ENCODE peak calls at places on chromosome 15, in five cellular contexts. One of them, this sample, is unnamed.

GRCh38 chr15:58951388-58952060 is 18.0 kb upstream of the SLTM start:
- DNase-seq in T-cell: no peak
- DNase-seq in NCI-H1694 treated with DMSO at 0.1 percent for 48 hours: no peak
- DNase-seq in activated naive CD4-positive, alpha-beta T cell: no peak
- DNase-seq in activated CD8-positive, alpha-beta T cell treated with anti-CD3 and anti-CD28 coated beads, Interleukin-2, amount 10 ng/mL, durations not matched to agents 7 days and 5 days: no peak
- DNase-seq in this sample: no peak

GRCh38 chr15:39227001-39227400 is 353.9 kb upstream of the THBS1 start:
- DNase-seq in T-cell: no peak
- DNase-seq in NCI-H1694 treated with DMSO at 0.1 percent for 48 hours: no peak
- DNase-seq in activated naive CD4-positive, alpha-beta T cell: no peak
- DNase-seq in activated CD8-positive, alpha-beta T cell treated with anti-CD3 and anti-CD28 coated beads, Interleukin-2, amount 10 ng/mL, durations not matched to agents 7 days and 5 days: no peak
- DNase-seq in this sample: no peak

GRCh38 chr15:93451265-93451664 is 362.3 kb upstream of the RGMA start:
- DNase-seq in T-cell: no peak
- DNase-seq in NCI-H1694 treated with DMSO at 0.1 percent for 48 hours: no peak
- DNase-seq in activated naive CD4-positive, alpha-beta T cell: no peak
- DNase-seq in activated CD8-positive, alpha-beta T cell treated with anti-CD3 and anti-CD28 coated beads, Interleukin-2, amount 10 ng/mL, durations not matched to agents 7 days and 5 days: no peak
- DNase-seq in this sample: no peak

GRCh38 chr15:60095711-60096110 is 91.6 kb downstream of the FOXB1 start:
- DNase-seq in T-cell: no peak
- DNase-seq in NCI-H1694 treated with DMSO at 0.1 percent for 48 hours: no peak
- DNase-seq in activated naive CD4-positive, alpha-beta T cell: no peak
- DNase-seq in activated CD8-positive, alpha-beta T cell treated with anti-CD3 and anti-CD28 coated beads, Interleukin-2, amount 10 ng/mL, durations not matched to agents 7 days and 5 days: no peak
- DNase-seq in this sample: no peak

GRCh38 chr15:70589221-70589620 is 174.1 kb downstream of the UACA start:
- DNase-seq in T-cell: no peak
- DNase-seq in NCI-H1694 treated with DMSO at 0.1 percent for 48 hours: no peak
- DNase-seq in activated naive CD4-positive, alpha-beta T cell: no peak
- DNase-seq in activated CD8-positive, alpha-beta T cell treated with anti-CD3 and anti-CD28 coated beads, Interleukin-2, amount 10 ng/mL, durations not matched to agents 7 days and 5 days: no peak
- DNase-seq in this sample: no peak

GRCh38 chr15:68228971-68229385 is 550 bp downstream of the CLN6 start:
- DNase-seq in T-cell: no peak
- DNase-seq in NCI-H1694 treated with DMSO at 0.1 percent for 48 hours: no peak
- DNase-seq in activated naive CD4-positive, alpha-beta T cell: no peak
- DNase-seq in activated CD8-positive, alpha-beta T cell treated with anti-CD3 and anti-CD28 coated beads, Interleukin-2, amount 10 ng/mL, durations not matched to agents 7 days and 5 days: peak; percentile 34
- DNase-seq in this sample: no peak

GRCh38 chr15:48935236-48935635 is 28.5 kb downstream of the SHC4 start:
- DNase-seq in T-cell: no peak
- DNase-seq in NCI-H1694 treated with DMSO at 0.1 percent for 48 hours: no peak
- DNase-seq in activated naive CD4-positive, alpha-beta T cell: no peak
- DNase-seq in activated CD8-positive, alpha-beta T cell treated with anti-CD3 and anti-CD28 coated beads, Interleukin-2, amount 10 ng/mL, durations not matched to agents 7 days and 5 days: no peak
- DNase-seq in this sample: no peak

GRCh38 chr15:67685008-67685599 is 140.2 kb upstream of the SKOR1 start:
- DNase-seq in T-cell: no peak
- DNase-seq in NCI-H1694 treated with DMSO at 0.1 percent for 48 hours: peak; percentile 2
- DNase-seq in activated naive CD4-positive, alpha-beta T cell: no peak
- DNase-seq in activated CD8-positive, alpha-beta T cell treated with anti-CD3 and anti-CD28 coated beads, Interleukin-2, amount 10 ng/mL, durations not matched to agents 7 days and 5 days: no peak
- DNase-seq in this sample: no peak

GRCh38 chr15:97947465-97948262 is 12.8 kb upstream of the ARRDC4 start:
- DNase-seq in T-cell: no peak
- DNase-seq in NCI-H1694 treated with DMSO at 0.1 percent for 48 hours: no peak
- DNase-seq in activated naive CD4-positive, alpha-beta T cell: no peak
- DNase-seq in activated CD8-positive, alpha-beta T cell treated with anti-CD3 and anti-CD28 coated beads, Interleukin-2, amount 10 ng/mL, durations not matched to agents 7 days and 5 days: no peak
- DNase-seq in this sample: no peak

GRCh38 chr15:37081985-37082384 is 18.4 kb downstream of the MEIS2 start:
- DNase-seq in T-cell: no peak
- DNase-seq in NCI-H1694 treated with DMSO at 0.1 percent for 48 hours: no peak
- DNase-seq in activated naive CD4-positive, alpha-beta T cell: no peak
- DNase-seq in activated CD8-positive, alpha-beta T cell treated with anti-CD3 and anti-CD28 coated beads, Interleukin-2, amount 10 ng/mL, durations not matched to agents 7 days and 5 days: no peak
- DNase-seq in this sample: no peak

GRCh38 chr15:42508263-42508690 is 12.8 kb downstream of the SNAP23 start:
- DNase-seq in T-cell: no peak
- DNase-seq in NCI-H1694 treated with DMSO at 0.1 percent for 48 hours: no peak
- DNase-seq in activated naive CD4-positive, alpha-beta T cell: no peak
- DNase-seq in activated CD8-positive, alpha-beta T cell treated with anti-CD3 and anti-CD28 coated beads, Interleukin-2, amount 10 ng/mL, durations not matched to agents 7 days and 5 days: no peak
- DNase-seq in this sample: no peak

GRCh38 chr15:63891079-63891762 is 57.5 kb upstream of the HERC1 start:
- DNase-seq in T-cell: peak; percentile 74
- DNase-seq in NCI-H1694 treated with DMSO at 0.1 percent for 48 hours: peak; percentile 57
- DNase-seq in activated naive CD4-positive, alpha-beta T cell: peak; percentile 60
- DNase-seq in activated CD8-positive, alpha-beta T cell treated with anti-CD3 and anti-CD28 coated beads, Interleukin-2, amount 10 ng/mL, durations not matched to agents 7 days and 5 days: peak; percentile 80
- DNase-seq in this sample: no peak

GRCh38 chr15:95994418-95994817 is 336.1 kb upstream of the NR2F2 start:
- DNase-seq in T-cell: no peak
- DNase-seq in NCI-H1694 treated with DMSO at 0.1 percent for 48 hours: no peak
- DNase-seq in activated naive CD4-positive, alpha-beta T cell: no peak
- DNase-seq in activated CD8-positive, alpha-beta T cell treated with anti-CD3 and anti-CD28 coated beads, Interleukin-2, amount 10 ng/mL, durations not matched to agents 7 days and 5 days: no peak
- DNase-seq in this sample: no peak

GRCh38 chr15:68674975-68675374 is 96.2 kb downstream of the CORO2B start:
- DNase-seq in T-cell: no peak
- DNase-seq in NCI-H1694 treated with DMSO at 0.1 percent for 48 hours: no peak
- DNase-seq in activated naive CD4-positive, alpha-beta T cell: no peak
- DNase-seq in activated CD8-positive, alpha-beta T cell treated with anti-CD3 and anti-CD28 coated beads, Interleukin-2, amount 10 ng/mL, durations not matched to agents 7 days and 5 days: no peak
- DNase-seq in this sample: no peak